ENCODE peak calls at places on chromosomes 4 and X, in six cellular contexts. One of them, this sample, is unnamed.

GRCh38 chr4:148258526-148258925 is 183.7 kb downstream of the NR3C2 start:
- ATAC-seq in GM12878: no peak
- ATAC-seq in HCT116: no peak
- ATAC-seq in HepG2: no peak
- ATAC-seq in K562: no peak
- ATAC-seq in upper lobe of left lung: no peak
- ATAC-seq in this sample: no peak

GRCh38 chr4:155072417-155072816 is 136.0 kb upstream of the NPY2R start:
- ATAC-seq in GM12878: peak
- ATAC-seq in HepG2: no peak
- ATAC-seq in K562: no peak
- ATAC-seq in upper lobe of left lung: no peak
- ATAC-seq in HCT116: no peak
- ATAC-seq in this sample: no peak

GRCh38 chr4:180866933-180867643 is 1376.1 kb upstream of the TENM3 start:
- ATAC-seq in upper lobe of left lung: peak
- ATAC-seq in HepG2: no peak
- ATAC-seq in GM12878: no peak
- ATAC-seq in K562: no peak
- ATAC-seq in HCT116: no peak
- ATAC-seq in this sample: peak

GRCh38 chr4:55444822-55445221 is 49.1 kb downstream of the TMEM165 start:
- ATAC-seq in GM12878: no peak
- ATAC-seq in HCT116: peak
- ATAC-seq in HepG2: no peak
- ATAC-seq in K562: peak
- ATAC-seq in upper lobe of left lung: no peak
- ATAC-seq in this sample: no peak

GRCh38 chr4:47690611-47691010 is 147.3 kb downstream of the CORIN start:
- ATAC-seq in GM12878: peak
- ATAC-seq in HepG2: no peak
- ATAC-seq in HCT116: no peak
- ATAC-seq in K562: no peak
- ATAC-seq in upper lobe of left lung: no peak
- ATAC-seq in this sample: no peak

GRCh38 chr4:153233761-153234371 is 29.6 kb downstream of the TRIM2 start:
- ATAC-seq in GM12878: no peak
- ATAC-seq in HCT116: peak
- ATAC-seq in K562: no peak
- ATAC-seq in upper lobe of left lung: no peak
- ATAC-seq in HepG2: no peak
- ATAC-seq in this sample: peak

GRCh38 chrX:136525738-136526606 is 6.0 kb upstream of the VGLL1 start:
- ATAC-seq in K562: no peak
- ATAC-seq in GM12878: no peak
- ATAC-seq in upper lobe of left lung: peak
- ATAC-seq in HepG2: no peak
- ATAC-seq in HCT116: peak
- ATAC-seq in this sample: peak

GRCh38 chr4:81919238-81919637 is 447.5 kb upstream of the RASGEF1B start:
- ATAC-seq in HepG2: peak
- ATAC-seq in HCT116: peak
- ATAC-seq in GM12878: peak
- ATAC-seq in K562: peak
- ATAC-seq in upper lobe of left lung: no peak
- ATAC-seq in this sample: no peak

GRCh38 chr4:109994415-109994827 is 81.7 kb downstream of the EGF start:
- ATAC-seq in HCT116: no peak
- ATAC-seq in K562: no peak
- ATAC-seq in HepG2: no peak
- ATAC-seq in GM12878: peak
- ATAC-seq in upper lobe of left lung: peak
- ATAC-seq in this sample: no peak

GRCh38 chrX:7111518-7111917 is 36.0 kb upstream of the STS start:
- ATAC-seq in upper lobe of left lung: no peak
- ATAC-seq in HepG2: no peak
- ATAC-seq in K562: no peak
- ATAC-seq in HCT116: no peak
- ATAC-seq in GM12878: no peak
- ATAC-seq in this sample: no peak

GRCh38 chr4:185343726-185344581 is 51.8 kb downstream of the LRP2BP start:
- ATAC-seq in upper lobe of left lung: peak
- ATAC-seq in K562: no peak
- ATAC-seq in GM12878: peak
- ATAC-seq in HepG2: no peak
- ATAC-seq in HCT116: no peak
- ATAC-seq in this sample: peak

GRCh38 chrX:27619975-27620374 is 29.8 kb downstream of the DCAF8L2 start:
- ATAC-seq in upper lobe of left lung: no peak
- ATAC-seq in HepG2: no peak
- ATAC-seq in HCT116: no peak
- ATAC-seq in K562: no peak
- ATAC-seq in GM12878: peak
- ATAC-seq in this sample: no peak

GRCh38 chr4:38582445-38582844 is 81.6 kb upstream of the KLF3 start:
- ATAC-seq in HepG2: no peak
- ATAC-seq in K562: no peak
- ATAC-seq in upper lobe of left lung: no peak
- ATAC-seq in GM12878: no peak
- ATAC-seq in HCT116: no peak
- ATAC-seq in this sample: no peak

GRCh38 chrX:46953597-46953996 is 41.4 kb downstream of the JADE3 start:
- ATAC-seq in HCT116: no peak
- ATAC-seq in HepG2: peak
- ATAC-seq in upper lobe of left lung: no peak
- ATAC-seq in K562: no peak
- ATAC-seq in GM12878: peak
- ATAC-seq in this sample: no peak

GRCh38 chrX:67044029-67044653 is 405.3 kb upstream of the EDA2R start:
- ATAC-seq in K562: no peak
- ATAC-seq in GM12878: no peak
- ATAC-seq in HCT116: no peak
- ATAC-seq in upper lobe of left lung: no peak
- ATAC-seq in HepG2: no peak
- ATAC-seq in this sample: no peak

GRCh38 chrX:110302975-110303374 is 14.9 kb downstream of the AMMECR1 start:
- ATAC-seq in HepG2: no peak
- ATAC-seq in GM12878: no peak
- ATAC-seq in K562: peak
- ATAC-seq in HCT116: no peak
- ATAC-seq in upper lobe of left lung: no peak
- ATAC-seq in this sample: no peak

GRCh38 chr4:40918330-40918729 is 168.6 kb downstream of the NSUN7 start:
- ATAC-seq in HCT116: no peak
- ATAC-seq in K562: no peak
- ATAC-seq in upper lobe of left lung: no peak
- ATAC-seq in HepG2: no peak
- ATAC-seq in GM12878: no peak
- ATAC-seq in this sample: peak

GRCh38 chr4:101019941-101020401 is 327.4 kb downstream of the PPP3CA start:
- ATAC-seq in upper lobe of left lung: peak
- ATAC-seq in HCT116: peak
- ATAC-seq in GM12878: peak
- ATAC-seq in K562: no peak
- ATAC-seq in HepG2: peak
- ATAC-seq in this sample: no peak

GRCh38 chrX:24364326-24364725 is 3.9 kb downstream of the SUPT20HL1 start:
- ATAC-seq in HepG2: peak
- ATAC-seq in HCT116: no peak
- ATAC-seq in upper lobe of left lung: no peak
- ATAC-seq in K562: no peak
- ATAC-seq in GM12878: no peak
- ATAC-seq in this sample: no peak

GRCh38 chr4:13930155-13930554 is 302.6 kb upstream of the BOD1L1 start:
- ATAC-seq in K562: no peak
- ATAC-seq in GM12878: no peak
- ATAC-seq in HCT116: no peak
- ATAC-seq in HepG2: no peak
- ATAC-seq in upper lobe of left lung: no peak
- ATAC-seq in this sample: no peak

GRCh38 chr4:107151173-107151572 is 115.1 kb upstream of the DKK2 start:
- ATAC-seq in upper lobe of left lung: no peak
- ATAC-seq in K562: no peak
- ATAC-seq in HCT116: no peak
- ATAC-seq in HepG2: no peak
- ATAC-seq in GM12878: no peak
- ATAC-seq in this sample: no peak

GRCh38 chr4:117771647-117772337 is 262.5 kb upstream of the NDST3 start:
- ATAC-seq in HCT116: peak
- ATAC-seq in K562: no peak
- ATAC-seq in GM12878: no peak
- ATAC-seq in upper lobe of left lung: no peak
- ATAC-seq in HepG2: no peak
- ATAC-seq in this sample: no peak

GRCh38 chrX:68273887-68274286 is 159.4 kb downstream of the OPHN1 start:
- ATAC-seq in K562: peak
- ATAC-seq in HepG2: no peak
- ATAC-seq in GM12878: no peak
- ATAC-seq in upper lobe of left lung: no peak
- ATAC-seq in HCT116: peak
- ATAC-seq in this sample: no peak

GRCh38 chr4:8761167-8761823 is 110.3 kb downstream of the HMX1 start:
- ATAC-seq in GM12878: no peak
- ATAC-seq in HepG2: no peak
- ATAC-seq in HCT116: no peak
- ATAC-seq in K562: no peak
- ATAC-seq in upper lobe of left lung: no peak
- ATAC-seq in this sample: peak

GRCh38 chrX:120795301-120795700 is 80.4 kb downstream of the CT47B1 start:
- ATAC-seq in HCT116: no peak
- ATAC-seq in GM12878: no peak
- ATAC-seq in K562: no peak
- ATAC-seq in upper lobe of left lung: no peak
- ATAC-seq in HepG2: no peak
- ATAC-seq in this sample: no peak

GRCh38 chr4:6720202-6720699 is 4.3 kb downstream of the BLOC1S4 start:
- ATAC-seq in HCT116: peak
- ATAC-seq in HepG2: peak
- ATAC-seq in GM12878: peak
- ATAC-seq in K562: peak
- ATAC-seq in upper lobe of left lung: peak
- ATAC-seq in this sample: peak
- TF ChIP-seq POLR2AphosphoS5 in HCT116: no peak
- TF ChIP-seq POLR2AphosphoS5 in HepG2: no peak
- TF ChIP-seq POLR2AphosphoS5 in GM12878: no peak
- TF ChIP-seq POLR2AphosphoS5 in K562: no peak
- TF ChIP-seq POLR2AphosphoS5 in upper lobe of left lung: no peak
- TF ChIP-seq POLR2AphosphoS5 in this sample: no peak

DNA sequence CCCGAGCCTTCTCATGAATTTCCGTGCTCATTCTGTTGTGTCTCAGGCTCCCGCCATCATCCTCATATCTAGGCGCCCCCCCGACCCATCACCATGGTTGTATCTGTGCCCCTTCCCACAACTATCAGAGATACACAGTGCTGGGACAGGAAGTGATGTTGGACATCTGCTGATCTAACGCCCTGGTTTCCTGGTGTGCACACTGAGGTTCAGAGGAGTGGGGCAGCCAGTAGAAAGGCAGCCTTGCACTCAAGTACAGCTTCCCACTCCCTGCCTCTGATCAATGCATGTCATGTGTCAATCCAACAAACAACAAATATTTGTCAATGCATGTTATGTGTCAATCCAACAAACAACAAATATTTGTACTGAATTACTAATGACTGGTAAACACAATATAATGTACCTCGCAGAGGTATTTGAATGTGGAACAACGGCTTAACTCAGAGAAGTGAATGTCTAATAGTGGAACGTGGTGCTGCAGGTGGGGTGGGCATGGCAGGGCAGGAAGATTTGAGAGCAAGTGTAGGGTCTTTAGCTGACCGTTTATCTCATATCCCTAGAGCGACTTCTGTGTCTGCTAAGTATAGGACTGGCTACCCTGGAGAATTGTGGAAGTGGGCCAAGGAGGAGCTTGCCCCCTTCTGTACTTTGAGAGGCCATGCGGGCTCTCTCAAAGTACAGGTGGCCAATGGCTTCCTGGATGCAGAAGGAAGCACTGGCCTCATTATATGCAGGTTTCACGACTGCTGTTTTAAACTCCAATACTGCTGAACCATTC is 10.3 kb upstream of the SEL1L3 start:
- ATAC-seq in HCT116: no peak
- ATAC-seq in K562: peak
- ATAC-seq in GM12878: no peak
- ATAC-seq in HepG2: no peak
- ATAC-seq in upper lobe of left lung: no peak
- ATAC-seq in this sample: no peak
- H3K4me3 ChIP-seq in HCT116: no peak
- H3K4me3 ChIP-seq in K562: no peak
- H3K4me3 ChIP-seq in GM12878: no peak
- H3K4me3 ChIP-seq in HepG2: no peak
- H3K4me3 ChIP-seq in upper lobe of left lung: no peak
- H3K4me3 ChIP-seq in this sample: no peak

GRCh38 chr4:80005863-80006262 is 67.2 kb downstream of the ANTXR2 start:
- ATAC-seq in HCT116: no peak
- ATAC-seq in HepG2: no peak
- ATAC-seq in upper lobe of left lung: no peak
- ATAC-seq in K562: peak
- ATAC-seq in GM12878: no peak
- ATAC-seq in this sample: no peak

GRCh38 chr4:80008971-80009370 is 64.1 kb downstream of the ANTXR2 start:
- ATAC-seq in GM12878: no peak
- ATAC-seq in HepG2: no peak
- ATAC-seq in K562: no peak
- ATAC-seq in HCT116: no peak
- ATAC-seq in upper lobe of left lung: no peak
- ATAC-seq in this sample: no peak

GRCh38 chr4:80008351-80008750 is 64.7 kb downstream of the ANTXR2 start:
- ATAC-seq in K562: no peak
- ATAC-seq in GM12878: no peak
- ATAC-seq in upper lobe of left lung: no peak
- ATAC-seq in HepG2: no peak
- ATAC-seq in HCT116: no peak
- ATAC-seq in this sample: no peak

GRCh38 chr4:80006935-80007744 is 65.9 kb downstream of the ANTXR2 start:
- ATAC-seq in HepG2: peak
- ATAC-seq in GM12878: no peak
- ATAC-seq in HCT116: no peak
- ATAC-seq in K562: peak
- ATAC-seq in upper lobe of left lung: no peak
- ATAC-seq in this sample: no peak

DNA sequence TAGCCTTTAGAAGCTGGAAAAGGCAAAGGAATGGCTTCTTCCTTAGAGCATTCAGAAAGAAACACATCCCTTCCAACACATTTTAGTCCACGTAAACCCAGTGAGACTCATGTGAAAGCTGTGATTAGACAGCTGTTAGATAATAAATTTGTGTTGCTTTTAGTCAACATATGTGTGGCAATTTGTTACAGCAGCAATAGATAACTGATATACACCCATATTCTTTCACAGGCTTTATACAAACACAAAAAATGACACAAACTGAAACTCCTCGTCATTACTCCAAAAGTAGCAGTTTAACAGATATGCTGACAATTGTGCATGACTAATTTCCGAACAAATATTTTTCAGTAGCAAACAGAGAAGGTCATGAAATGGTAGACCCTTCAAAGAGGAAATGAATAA is 65.3 kb downstream of the ANTXR2 start:
- ATAC-seq in HepG2: no peak
- ATAC-seq in upper lobe of left lung: no peak
- ATAC-seq in K562: peak
- ATAC-seq in GM12878: peak
- ATAC-seq in HCT116: no peak
- ATAC-seq in this sample: no peak
- TF ChIP-seq POLR2A in HepG2: no peak
- TF ChIP-seq POLR2A in upper lobe of left lung: no peak
- TF ChIP-seq POLR2A in K562: no peak
- TF ChIP-seq POLR2A in GM12878: no peak
- TF ChIP-seq POLR2A in HCT116: no peak
- TF ChIP-seq POLR2A in this sample: no peak

GRCh38 chrX:15674899-15675489 is 10.4 kb upstream of the CLTRN start:
- ATAC-seq in upper lobe of left lung: peak
- ATAC-seq in HepG2: peak
- ATAC-seq in HCT116: peak
- ATAC-seq in K562: peak
- ATAC-seq in GM12878: peak
- ATAC-seq in this sample: peak
- TF ChIP-seq POLR2AphosphoS5 in upper lobe of left lung: peak
- TF ChIP-seq POLR2AphosphoS5 in HepG2: peak
- TF ChIP-seq POLR2AphosphoS5 in HCT116: no peak
- TF ChIP-seq POLR2AphosphoS5 in K562: peak
- TF ChIP-seq POLR2AphosphoS5 in GM12878: peak
- TF ChIP-seq POLR2AphosphoS5 in this sample: peak

This sample was measured in gastroesophageal sphincter.